ENCODE peak calls at places on chromosomes 13 and 19, in five cellular contexts. I is M059J; J is endodermal cell; A is stimulated activated CD4-positive, alpha-beta T cell treated with anti-CD3 and anti-CD28 coated beads, Interleukin-15, amount 100 ng/mL, for 1 hour; P is cardiac muscle cell. E is an unnamed sample.

GRCh38 chr19:1854542-1855039 is 6.3 kb upstream of the REXO1 start:
- DNase-seq in I (no peak), A (no peak), J (no peak), P (no peak), E (no peak)

GRCh38 chr13:39603424-39603947 is 493 bp upstream of the LHFPL6 start:
- DNase-seq in J (peak; percentile 73), A (no peak), I (peak; percentile 62), P (peak; percentile 48), E (peak; percentile 22)

GRCh38 chr19:51020988-51021651 is 1.6 kb upstream of the KLK10 start:
- DNase-seq in P (peak; percentile 58), J (peak; percentile 76), I (peak; percentile 57), A (no peak), E (peak; percentile 58)

GRCh38 chr19:10104665-10105221 is 1.4 kb upstream of the PPAN start:
- DNase-seq in P (no peak), I (no peak), A (peak; percentile 60), J (no peak), E (no peak)

GRCh38 chr19:4556574-4557185 is 2.8 kb downstream of the SEMA6B start:
- DNase-seq in I (no peak), J (peak; percentile 96), A (no peak), P (peak; percentile 42), E (peak; percentile 27)

GRCh38 chr19:4817467-4818277 is 13.8 kb downstream of the TICAM1 start:
- DNase-seq in A (no peak), P (no peak), J (no peak), I (no peak), E (no peak)

GRCh38 chr13:27926644-27927434 is 7.0 kb downstream of the PDX1 start:
- DNase-seq in J (peak; percentile 75), A (no peak), P (no peak), I (no peak), E (no peak)

GRCh38 chr13:109451726-109452125 is 334.7 kb downstream of the IRS2 start:
- DNase-seq in P (no peak), A (no peak), I (no peak), J (no peak), E (no peak)

GRCh38 chr19:47680858-47681332 is 32.3 kb upstream of the EHD2 start:
- DNase-seq in A (no peak), P (no peak), I (no peak), J (no peak), E (no peak)

GRCh38 chr13:77832339-77833100 is 86.1 kb downstream of the EDNRB start:
- DNase-seq in A (no peak), I (no peak), P (no peak), J (no peak), E (no peak)

GRCh38 chr13:30292325-30292724 is 15.0 kb downstream of the KATNAL1 start:
- DNase-seq in I (no peak), A (no peak), J (no peak), P (no peak), E (no peak)

GRCh38 chr13:105914637-105915036 is 620.8 kb downstream of the EFNB2 start:
- DNase-seq in A (no peak), J (no peak), P (peak; percentile 42), I (peak; percentile 62), E (no peak)

GRCh38 chr19:38656171-38656981 is 8.9 kb downstream of the ACTN4 start:
- DNase-seq in J (no peak), I (peak; percentile 76), P (no peak), A (no peak), E (no peak)

GRCh38 chr13:79741006-79741405 is 260.1 kb downstream of the NDFIP2 start:
- DNase-seq in A (no peak), I (peak; percentile 32), P (peak; percentile 78), J (no peak), E (no peak)

GRCh38 chr19:1251233-1251502 is 2.8 kb downstream of the MIDN start:
- DNase-seq in A (no peak), J (no peak), P (peak; percentile 60), I (peak; percentile 79), E (peak; percentile 73)

GRCh38 chr13:93298741-93299140 is 72.1 kb downstream of the GPC6 start:
- DNase-seq in J (no peak), A (no peak), P (no peak), I (no peak), E (no peak)

GRCh38 chr13:111609631-111610030 is 289.2 kb downstream of the TEX29 start:
- DNase-seq in P (no peak), A (no peak), I (no peak), J (no peak), E (no peak)

GRCh38 chr19:38900220-38900629 is 456 bp downstream of the NFKBIB start:
- DNase-seq in J (no peak), P (no peak), A (no peak), I (no peak), E (peak; percentile 67)

GRCh38 chr13:113041821-113042335 is 63.7 kb upstream of the F7 start:
- DNase-seq in P (no peak), I (no peak), A (no peak), J (no peak), E (no peak)

GRCh38 chr19:4496304-4496703 is 22.0 kb downstream of the PLIN4 start:
- DNase-seq in I (no peak), P (no peak), J (no peak), A (no peak), E (no peak)

GRCh38 chr13:110306960-110307696 is at the start of the genes COL4A1 and COL4A2:
- DNase-seq in A (no peak), I (peak; percentile 75), J (peak; percentile 90), P (peak; percentile 81), E (no peak)

GRCh38 chr19:47547175-47547574 is 25.8 kb downstream of the ZNF541 start:
- DNase-seq in P (no peak), J (no peak), A (no peak), I (no peak), E (no peak)

GRCh38 chr19:55519461-55520311 is 17.2 kb downstream of the SBK2 start:
- DNase-seq in A (no peak), J (no peak), P (no peak), I (peak; percentile 89), E (no peak)

GRCh38 chr13:46385946-46386345 is 1.1 kb downstream of the RUBCNL start:
- DNase-seq in P (no peak), J (peak; percentile 52), A (no peak), I (peak; percentile 34), E (no peak)